ENCODE peak calls at places on chromosome 1, in eight cellular contexts. One of them, this sample, is unnamed.

GRCh38 chr1:6704746-6705145 is 3.1 kb upstream of the DNAJC11 start:
- DNase-seq in activated naive CD4-positive, alpha-beta T cell: no peak
- DNase-seq in activated CD8-positive, alpha-beta memory T cell treated with anti-CD3 and anti-CD28 coated beads for 48 hours: no peak
- DNase-seq in Peyer's patch: no peak
- DNase-seq in effector memory CD4-positive, alpha-beta T cell: no peak
- DNase-seq in stromal cell of bone marrow: no peak
- DNase-seq in HTR-8/SVneo: no peak
- DNase-seq in brain microvascular endothelial cell: no peak
- DNase-seq in this sample: no peak

GRCh38 chr1:13813398-13814012 is 113.5 kb downstream of the PRDM2 start:
- DNase-seq in activated naive CD4-positive, alpha-beta T cell: peak
- DNase-seq in activated CD8-positive, alpha-beta memory T cell treated with anti-CD3 and anti-CD28 coated beads for 48 hours: peak
- DNase-seq in Peyer's patch: no peak
- DNase-seq in effector memory CD4-positive, alpha-beta T cell: peak
- DNase-seq in stromal cell of bone marrow: no peak
- DNase-seq in HTR-8/SVneo: no peak
- DNase-seq in brain microvascular endothelial cell: no peak
- DNase-seq in this sample: no peak

GRCh38 chr1:3477241-3478109 is 23.0 kb downstream of the ARHGEF16 start:
- DNase-seq in activated naive CD4-positive, alpha-beta T cell: no peak
- DNase-seq in activated CD8-positive, alpha-beta memory T cell treated with anti-CD3 and anti-CD28 coated beads for 48 hours: no peak
- DNase-seq in Peyer's patch: no peak
- DNase-seq in effector memory CD4-positive, alpha-beta T cell: no peak
- DNase-seq in stromal cell of bone marrow: no peak
- DNase-seq in HTR-8/SVneo: no peak
- DNase-seq in brain microvascular endothelial cell: no peak
- DNase-seq in this sample: no peak

GRCh38 chr1:33616780-33617179 is 144.3 kb downstream of the ZSCAN20 start:
- DNase-seq in activated naive CD4-positive, alpha-beta T cell: no peak
- DNase-seq in activated CD8-positive, alpha-beta memory T cell treated with anti-CD3 and anti-CD28 coated beads for 48 hours: no peak
- DNase-seq in Peyer's patch: no peak
- DNase-seq in effector memory CD4-positive, alpha-beta T cell: no peak
- DNase-seq in stromal cell of bone marrow: no peak
- DNase-seq in HTR-8/SVneo: no peak
- DNase-seq in brain microvascular endothelial cell: no peak
- DNase-seq in this sample: no peak

GRCh38 chr1:175463856-175464255 is 271.3 kb upstream of the KIAA0040 start:
- DNase-seq in activated naive CD4-positive, alpha-beta T cell: no peak
- DNase-seq in activated CD8-positive, alpha-beta memory T cell treated with anti-CD3 and anti-CD28 coated beads for 48 hours: no peak
- DNase-seq in Peyer's patch: no peak
- DNase-seq in effector memory CD4-positive, alpha-beta T cell: no peak
- DNase-seq in stromal cell of bone marrow: no peak
- DNase-seq in HTR-8/SVneo: no peak
- DNase-seq in brain microvascular endothelial cell: no peak
- DNase-seq in this sample: no peak

GRCh38 chr1:204852854-204853253 is 17.8 kb upstream of the NFASC start:
- DNase-seq in activated naive CD4-positive, alpha-beta T cell: no peak
- DNase-seq in activated CD8-positive, alpha-beta memory T cell treated with anti-CD3 and anti-CD28 coated beads for 48 hours: no peak
- DNase-seq in Peyer's patch: no peak
- DNase-seq in effector memory CD4-positive, alpha-beta T cell: no peak
- DNase-seq in stromal cell of bone marrow: no peak
- DNase-seq in HTR-8/SVneo: no peak
- DNase-seq in brain microvascular endothelial cell: no peak
- DNase-seq in this sample: no peak

GRCh38 chr1:245809361-245809760 is 654.6 kb downstream of the KIF26B start:
- DNase-seq in activated naive CD4-positive, alpha-beta T cell: no peak
- DNase-seq in activated CD8-positive, alpha-beta memory T cell treated with anti-CD3 and anti-CD28 coated beads for 48 hours: no peak
- DNase-seq in Peyer's patch: no peak
- DNase-seq in effector memory CD4-positive, alpha-beta T cell: no peak
- DNase-seq in stromal cell of bone marrow: no peak
- DNase-seq in HTR-8/SVneo: no peak
- DNase-seq in brain microvascular endothelial cell: no peak
- DNase-seq in this sample: no peak

GRCh38 chr1:171226757-171227370 is 21.4 kb upstream of the FMO1 start:
- DNase-seq in activated naive CD4-positive, alpha-beta T cell: no peak
- DNase-seq in activated CD8-positive, alpha-beta memory T cell treated with anti-CD3 and anti-CD28 coated beads for 48 hours: no peak
- DNase-seq in Peyer's patch: peak
- DNase-seq in effector memory CD4-positive, alpha-beta T cell: no peak
- DNase-seq in stromal cell of bone marrow: peak
- DNase-seq in HTR-8/SVneo: no peak
- DNase-seq in brain microvascular endothelial cell: peak
- DNase-seq in this sample: no peak